ENCODE peak calls at places on chromosomes 2 and 18, in nine cellular contexts. One of them, this sample, is unnamed. For H3K4me1, the result is how much of the 10 kb centered on the place peaks cover.

GRCh38 chr18:37779220-37779619 is 213.6 kb upstream of the CELF4 start:
- DNase-seq in K562: no peak
- DNase-seq in thoracic aorta: no peak
- DNase-seq in stomach: no peak
- DNase-seq in DND-41: no peak
- DNase-seq in CD4-positive, CD25-positive, alpha-beta regulatory T cell: no peak
- DNase-seq in heart right ventricle: no peak
- DNase-seq in left ventricle myocardium inferior: no peak
- DNase-seq in body of pancreas: no peak
- DNase-seq in this sample: no peak

GRCh38 chr2:115171751-115172150 is 729.3 kb downstream of the DPP10 start:
- DNase-seq in CD4-positive, CD25-positive, alpha-beta regulatory T cell: no peak
- DNase-seq in DND-41: no peak
- DNase-seq in heart right ventricle: no peak
- DNase-seq in body of pancreas: no peak
- DNase-seq in thoracic aorta: no peak
- DNase-seq in left ventricle myocardium inferior: no peak
- DNase-seq in stomach: no peak
- DNase-seq in K562: no peak
- DNase-seq in this sample: no peak

GRCh38 chr2:128490321-128490720 is 171.7 kb upstream of the HS6ST1 start:
- DNase-seq in K562: no peak
- DNase-seq in CD4-positive, CD25-positive, alpha-beta regulatory T cell: no peak
- DNase-seq in heart right ventricle: no peak
- DNase-seq in stomach: no peak
- DNase-seq in DND-41: no peak
- DNase-seq in left ventricle myocardium inferior: no peak
- DNase-seq in thoracic aorta: no peak
- DNase-seq in body of pancreas: no peak
- DNase-seq in this sample: no peak

GRCh38 chr2:83103602-83104001 is 1355.5 kb downstream of the SUCLG1 start:
- DNase-seq in left ventricle myocardium inferior: no peak
- DNase-seq in thoracic aorta: no peak
- DNase-seq in stomach: no peak
- DNase-seq in DND-41: no peak
- DNase-seq in K562: no peak
- DNase-seq in CD4-positive, CD25-positive, alpha-beta regulatory T cell: no peak
- DNase-seq in heart right ventricle: no peak
- DNase-seq in body of pancreas: no peak
- DNase-seq in this sample: no peak

GRCh38 chr2:145028055-145028630 is 508.2 kb upstream of the ZEB2 start:
- DNase-seq in body of pancreas: no peak
- DNase-seq in thoracic aorta: no peak
- DNase-seq in CD4-positive, CD25-positive, alpha-beta regulatory T cell: no peak
- DNase-seq in K562: no peak
- DNase-seq in DND-41: no peak
- DNase-seq in heart right ventricle: no peak
- DNase-seq in stomach: no peak
- DNase-seq in left ventricle myocardium inferior: no peak
- DNase-seq in this sample: no peak

GRCh38 chr2:205574041-205574440 is 108.3 kb upstream of the NRP2 start:
- DNase-seq in left ventricle myocardium inferior: no peak
- DNase-seq in body of pancreas: no peak
- DNase-seq in thoracic aorta: no peak
- DNase-seq in K562: no peak
- DNase-seq in stomach: no peak
- DNase-seq in heart right ventricle: no peak
- DNase-seq in CD4-positive, CD25-positive, alpha-beta regulatory T cell: no peak
- DNase-seq in DND-41: no peak
- DNase-seq in this sample: no peak

GRCh38 chr2:61536086-61536722 is 2.0 kb downstream of the XPO1 start:
- DNase-seq in DND-41: no peak
- DNase-seq in thoracic aorta: no peak
- DNase-seq in stomach: no peak
- DNase-seq in body of pancreas: no peak
- DNase-seq in CD4-positive, CD25-positive, alpha-beta regulatory T cell: no peak
- DNase-seq in K562: no peak
- DNase-seq in left ventricle myocardium inferior: peak
- DNase-seq in heart right ventricle: peak
- DNase-seq in this sample: peak

GRCh38 chr2:216820709-216821108 is 39.2 kb downstream of the TNP1 start:
- DNase-seq in K562: no peak
- DNase-seq in CD4-positive, CD25-positive, alpha-beta regulatory T cell: no peak
- DNase-seq in thoracic aorta: no peak
- DNase-seq in heart right ventricle: no peak
- DNase-seq in left ventricle myocardium inferior: no peak
- DNase-seq in DND-41: no peak
- DNase-seq in body of pancreas: no peak
- DNase-seq in stomach: no peak
- DNase-seq in this sample: no peak

GRCh38 chr2:96092580-96092877 is 23.8 kb downstream of the ADRA2B start:
- DNase-seq in stomach: no peak
- DNase-seq in left ventricle myocardium inferior: no peak
- DNase-seq in CD4-positive, CD25-positive, alpha-beta regulatory T cell: no peak
- DNase-seq in body of pancreas: no peak
- DNase-seq in heart right ventricle: no peak
- DNase-seq in DND-41: no peak
- DNase-seq in thoracic aorta: no peak
- DNase-seq in K562: no peak
- DNase-seq in this sample: no peak

GRCh38 chr2:46010925-46011490 is 286.2 kb upstream of the EPAS1 start:
- DNase-seq in thoracic aorta: no peak
- DNase-seq in body of pancreas: no peak
- DNase-seq in heart right ventricle: no peak
- DNase-seq in K562: no peak
- DNase-seq in left ventricle myocardium inferior: no peak
- DNase-seq in CD4-positive, CD25-positive, alpha-beta regulatory T cell: peak
- DNase-seq in DND-41: no peak
- DNase-seq in stomach: no peak
- DNase-seq in this sample: peak

GRCh38 chr2:134261398-134262131 is 7.7 kb downstream of the MGAT5 start:
- DNase-seq in left ventricle myocardium inferior: no peak
- DNase-seq in CD4-positive, CD25-positive, alpha-beta regulatory T cell: no peak
- DNase-seq in K562: no peak
- DNase-seq in heart right ventricle: no peak
- DNase-seq in body of pancreas: no peak
- DNase-seq in DND-41: no peak
- DNase-seq in stomach: no peak
- DNase-seq in thoracic aorta: no peak
- DNase-seq in this sample: peak

GRCh38 chr2:136238552-136239346 is 120.8 kb upstream of the CXCR4 start:
- DNase-seq in body of pancreas: no peak
- DNase-seq in CD4-positive, CD25-positive, alpha-beta regulatory T cell: peak
- DNase-seq in K562: no peak
- DNase-seq in stomach: no peak
- DNase-seq in thoracic aorta: no peak
- DNase-seq in heart right ventricle: no peak
- DNase-seq in DND-41: peak
- DNase-seq in left ventricle myocardium inferior: no peak
- DNase-seq in this sample: no peak
- H3K4me3 ChIP-seq in body of pancreas: no peak
- H3K4me3 ChIP-seq in CD4-positive, CD25-positive, alpha-beta regulatory T cell: peak
- H3K4me3 ChIP-seq in K562: no peak
- H3K4me3 ChIP-seq in stomach: no peak
- H3K4me3 ChIP-seq in thoracic aorta: no peak
- H3K4me3 ChIP-seq in heart right ventricle: no peak
- H3K4me3 ChIP-seq in DND-41: no peak
- H3K4me3 ChIP-seq in left ventricle myocardium inferior: no peak
- H3K4me3 ChIP-seq in this sample: no peak

GRCh38 chr18:58515175-58515574 is 113.7 kb downstream of the ALPK2 start:
- DNase-seq in left ventricle myocardium inferior: no peak
- DNase-seq in stomach: no peak
- DNase-seq in body of pancreas: no peak
- DNase-seq in thoracic aorta: no peak
- DNase-seq in DND-41: no peak
- DNase-seq in K562: no peak
- DNase-seq in CD4-positive, CD25-positive, alpha-beta regulatory T cell: no peak
- DNase-seq in heart right ventricle: no peak
- DNase-seq in this sample: no peak

GRCh38 chr18:58513615-58514014 is 115.3 kb downstream of the ALPK2 start:
- DNase-seq in body of pancreas: no peak
- DNase-seq in CD4-positive, CD25-positive, alpha-beta regulatory T cell: no peak
- DNase-seq in heart right ventricle: no peak
- DNase-seq in DND-41: no peak
- DNase-seq in left ventricle myocardium inferior: no peak
- DNase-seq in thoracic aorta: no peak
- DNase-seq in stomach: no peak
- DNase-seq in K562: no peak
- DNase-seq in this sample: no peak

GRCh38 chr18:58512648-58513338 is 116.1 kb downstream of the ALPK2 start:
- DNase-seq in CD4-positive, CD25-positive, alpha-beta regulatory T cell: no peak
- DNase-seq in heart right ventricle: no peak
- DNase-seq in left ventricle myocardium inferior: no peak
- DNase-seq in DND-41: no peak
- DNase-seq in K562: no peak
- DNase-seq in thoracic aorta: no peak
- DNase-seq in stomach: no peak
- DNase-seq in body of pancreas: no peak
- DNase-seq in this sample: no peak

GRCh38 chr18:58514773-58515172 is 114.1 kb downstream of the ALPK2 start:
- DNase-seq in K562: no peak
- DNase-seq in thoracic aorta: no peak
- DNase-seq in DND-41: no peak
- DNase-seq in CD4-positive, CD25-positive, alpha-beta regulatory T cell: no peak
- DNase-seq in body of pancreas: no peak
- DNase-seq in heart right ventricle: no peak
- DNase-seq in left ventricle myocardium inferior: no peak
- DNase-seq in stomach: no peak
- DNase-seq in this sample: no peak

GRCh38 chr18:58516514-58517285 is 112.2 kb downstream of the ALPK2 start:
- DNase-seq in body of pancreas: no peak
- DNase-seq in DND-41: no peak
- DNase-seq in thoracic aorta: no peak
- DNase-seq in heart right ventricle: no peak
- DNase-seq in CD4-positive, CD25-positive, alpha-beta regulatory T cell: no peak
- DNase-seq in K562: no peak
- DNase-seq in stomach: no peak
- DNase-seq in left ventricle myocardium inferior: no peak
- DNase-seq in this sample: no peak
- H3K4me1 ChIP-seq in body of pancreas: under half
- H3K4me1 ChIP-seq in DND-41: under half
- H3K4me1 ChIP-seq in thoracic aorta: under half
- H3K4me1 ChIP-seq in heart right ventricle: under half
- H3K4me1 ChIP-seq in CD4-positive, CD25-positive, alpha-beta regulatory T cell: under half
- H3K4me1 ChIP-seq in K562: under half
- H3K4me1 ChIP-seq in stomach: under half
- H3K4me1 ChIP-seq in left ventricle myocardium inferior: under half
- H3K4me1 ChIP-seq in this sample: under half

DNA sequence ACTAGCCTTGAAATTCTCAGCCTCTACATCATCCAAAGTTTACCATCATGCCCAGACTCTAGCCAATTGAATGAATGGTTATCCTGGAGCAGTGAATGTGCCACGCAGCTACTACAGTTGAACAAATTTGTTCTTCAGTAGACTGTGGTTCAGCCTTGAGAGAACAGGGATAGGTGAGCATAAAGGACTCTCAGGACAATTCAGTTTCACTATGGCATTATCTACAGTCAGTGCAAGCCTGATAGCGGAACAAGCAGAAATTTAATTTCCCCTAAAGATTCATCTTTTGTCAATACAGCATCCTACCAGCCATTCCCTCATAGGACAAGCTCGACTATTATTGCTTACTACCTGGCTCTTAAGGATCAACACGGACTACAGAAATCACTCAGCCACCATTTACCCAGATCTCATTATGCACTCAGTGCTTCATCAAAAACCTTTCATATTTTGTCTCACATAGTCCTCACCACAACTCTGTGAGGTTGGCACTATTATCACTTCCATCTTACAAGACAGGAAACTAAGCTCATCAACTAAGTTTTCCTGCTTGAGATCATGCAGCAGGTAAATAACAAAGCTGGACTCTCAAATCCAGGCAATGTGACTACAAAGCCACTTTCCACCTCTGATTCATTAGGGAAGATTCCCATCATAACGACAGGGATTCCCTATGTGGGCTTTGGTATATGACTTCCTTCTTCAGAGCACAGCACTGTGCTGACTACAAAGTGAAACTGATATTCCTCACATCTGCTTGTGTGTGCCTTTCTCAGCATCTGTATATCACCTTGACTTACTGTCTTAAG is 181.5 kb upstream of the ACVR2A start:
- DNase-seq in left ventricle myocardium inferior: no peak
- DNase-seq in K562: no peak
- DNase-seq in stomach: no peak
- DNase-seq in heart right ventricle: no peak
- DNase-seq in body of pancreas: no peak
- DNase-seq in DND-41: peak
- DNase-seq in CD4-positive, CD25-positive, alpha-beta regulatory T cell: peak
- DNase-seq in thoracic aorta: no peak
- DNase-seq in this sample: no peak
- H3K4me3 ChIP-seq in left ventricle myocardium inferior: no peak
- H3K4me3 ChIP-seq in K562: no peak
- H3K4me3 ChIP-seq in stomach: no peak
- H3K4me3 ChIP-seq in heart right ventricle: no peak
- H3K4me3 ChIP-seq in body of pancreas: no peak
- H3K4me3 ChIP-seq in DND-41: no peak
- H3K4me3 ChIP-seq in CD4-positive, CD25-positive, alpha-beta regulatory T cell: peak
- H3K4me3 ChIP-seq in thoracic aorta: peak
- H3K4me3 ChIP-seq in this sample: no peak

DNA sequence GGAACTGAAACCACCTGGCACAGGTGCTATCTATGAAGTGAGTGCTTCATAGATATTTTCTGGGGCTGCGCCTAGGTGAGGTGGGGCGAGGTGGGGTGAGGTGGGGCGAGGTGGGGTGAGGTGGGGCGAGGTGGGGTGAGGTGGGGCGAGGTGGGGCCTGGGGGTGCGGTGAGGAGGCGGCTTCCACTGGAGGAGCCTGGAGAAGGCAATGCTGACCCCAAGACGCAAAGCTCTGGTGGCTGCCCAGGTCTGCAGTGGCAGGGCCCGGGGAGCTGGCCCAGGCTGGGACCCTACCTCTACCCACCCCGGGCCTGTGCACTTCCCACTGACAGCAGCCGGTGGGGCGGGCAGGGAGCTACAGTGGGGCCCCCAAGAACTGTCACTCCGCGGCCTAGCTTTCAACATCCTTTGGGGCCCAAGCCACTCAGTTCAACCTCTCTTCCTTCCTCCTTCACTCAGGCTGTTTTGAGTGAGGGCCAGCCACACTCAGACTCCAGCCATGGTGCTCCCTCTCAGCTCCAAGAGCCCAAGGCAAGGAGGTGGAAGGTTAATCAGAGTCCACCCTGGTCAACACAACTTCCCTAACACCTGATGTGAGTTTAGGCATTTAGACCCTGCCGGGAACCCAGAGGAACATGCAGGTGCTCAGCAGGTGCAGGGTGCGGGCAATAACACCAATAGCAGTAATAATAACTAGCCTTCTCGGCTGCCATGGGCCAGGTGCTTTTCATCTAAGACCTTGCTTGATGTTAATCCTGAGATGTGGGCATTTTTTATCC is 93.7 kb downstream of the ZFP36L2 start:
- DNase-seq in body of pancreas: no peak
- DNase-seq in heart right ventricle: no peak
- DNase-seq in DND-41: peak
- DNase-seq in left ventricle myocardium inferior: no peak
- DNase-seq in stomach: no peak
- DNase-seq in CD4-positive, CD25-positive, alpha-beta regulatory T cell: no peak
- DNase-seq in thoracic aorta: no peak
- DNase-seq in K562: no peak
- DNase-seq in this sample: no peak
- H3K4me1 ChIP-seq in body of pancreas: under half
- H3K4me1 ChIP-seq in heart right ventricle: under half
- H3K4me1 ChIP-seq in DND-41: half or more
- H3K4me1 ChIP-seq in left ventricle myocardium inferior: half or more
- H3K4me1 ChIP-seq in stomach: half or more
- H3K4me1 ChIP-seq in CD4-positive, CD25-positive, alpha-beta regulatory T cell: half or more
- H3K4me1 ChIP-seq in thoracic aorta: under half
- H3K4me1 ChIP-seq in K562: under half
- H3K4me1 ChIP-seq in this sample: under half

GRCh38 chr2:8676191-8676914 is 5.5 kb upstream of the ID2 start:
- DNase-seq in left ventricle myocardium inferior: peak
- DNase-seq in heart right ventricle: peak
- DNase-seq in DND-41: no peak
- DNase-seq in body of pancreas: peak
- DNase-seq in K562: no peak
- DNase-seq in thoracic aorta: no peak
- DNase-seq in stomach: peak
- DNase-seq in CD4-positive, CD25-positive, alpha-beta regulatory T cell: no peak
- DNase-seq in this sample: no peak
- H3K4me3 ChIP-seq in left ventricle myocardium inferior: peak
- H3K4me3 ChIP-seq in heart right ventricle: peak
- H3K4me3 ChIP-seq in DND-41: no peak
- H3K4me3 ChIP-seq in body of pancreas: no peak
- H3K4me3 ChIP-seq in K562: no peak
- H3K4me3 ChIP-seq in thoracic aorta: peak
- H3K4me3 ChIP-seq in stomach: peak
- H3K4me3 ChIP-seq in CD4-positive, CD25-positive, alpha-beta regulatory T cell: no peak
- H3K4me3 ChIP-seq in this sample: no peak

This sample was measured in Karpas-422.